ENCODE peak calls at places on chromosomes 6 and 20, in five cellular contexts. J is germinal center; S is SK-MEL-5; G is NCI-H1105; O is activated CD4-positive, CD25-positive, alpha-beta regulatory T cell. R is an unnamed sample.

GRCh38 chr20:62723351-62723750 is 14.7 kb downstream of the NTSR1 start:
- DNase-seq in J (no peak), S (no peak), G (no peak), O (no peak), R (no peak)

GRCh38 chr6:132161283-132161682 is 210.1 kb upstream of the CCN2 start:
- DNase-seq in J (no peak), S (peak; percentile 81), G (no peak), O (no peak), R (peak; percentile 77)

GRCh38 chr6:52167272-52167671 is 18.9 kb upstream of the IL17A start:
- DNase-seq in J (no peak), S (no peak), G (no peak), O (no peak), R (no peak)

GRCh38 chr6:129906515-129907077 is 45.5 kb upstream of the TMEM244 start:
- DNase-seq in J (no peak), S (no peak), G (no peak), O (no peak), R (no peak)

GRCh38 chr6:169539176-169539897 is 162.5 kb downstream of the WDR27 start:
- DNase-seq in J (no peak), S (no peak), G (no peak), O (no peak), R (no peak)

GRCh38 chr6:88823998-88824397 is 139.4 kb downstream of the RNGTT start:
- DNase-seq in J (no peak), S (no peak), G (no peak), O (no peak), R (no peak)

GRCh38 chr6:167304912-167305311 is 13.8 kb downstream of the UNC93A start:
- DNase-seq in J (no peak), S (no peak), G (no peak), O (no peak), R (no peak)

GRCh38 chr6:53573299-53573698 is 28.4 kb upstream of the GCLC start:
- DNase-seq in J (no peak), S (no peak), G (no peak), O (no peak), R (no peak)

GRCh38 chr6:131575834-131576478 is 2.9 kb downstream of the ARG1 start:
- DNase-seq in J (no peak), S (no peak), G (no peak), O (no peak), R (no peak)

GRCh38 chr6:81818778-81819491 is 66.5 kb upstream of the TENT5A start:
- DNase-seq in J (no peak), S (peak; percentile 21), G (no peak), O (no peak), R (peak; percentile 10)

GRCh38 chr6:41939091-41939847 is 2.3 kb downstream of the CCND3 start:
- DNase-seq in J (no peak), S (no peak), G (no peak), O (no peak), R (no peak)

GRCh38 chr20:32451682-32452461 is 93.7 kb downstream of the ASXL1 start:
- DNase-seq in J (no peak), S (no peak), G (no peak), O (no peak), R (no peak)

GRCh38 chr6:33642897-33643296 is 21.8 kb downstream of the ITPR3 start:
- DNase-seq in J (no peak), S (no peak), G (peak; percentile 10), O (no peak), R (no peak)

GRCh38 chr6:41153992-41154625 is at the start of gene TREML1:
- DNase-seq in J (no peak), S (no peak), G (no peak), O (no peak), R (no peak)

GRCh38 chr20:35326021-35326731 is 34.0 kb upstream of the FAM83C start:
- DNase-seq in J (no peak), S (no peak), G (no peak), O (no peak), R (peak; percentile 21)

GRCh38 chr6:82924799-82925535 is 140.7 kb downstream of the UBE3D start:
- DNase-seq in J (no peak), S (no peak), G (no peak), O (no peak), R (no peak)

GRCh38 chr20:23146111-23146640 is 60.1 kb upstream of the CD93 start:
- DNase-seq in J (no peak), S (no peak), G (no peak), O (no peak), R (no peak)

GRCh38 chr6:141548969-141549368 is 583.8 kb upstream of the GJE1 start:
- DNase-seq in J (no peak), S (no peak), G (no peak), O (no peak), R (no peak)